ENCODE peak calls at places on chromosome 10, in four cellular contexts. W is GM12864, H is colonic mucosa, E is astrocyte of the spinal cord. T is an unnamed sample.

GRCh38 chr10:18767981-18768380 is 108.8 kb downstream of the ARL5B start:
- DNase-seq in W (no peak), H (no peak), E (no peak), T (no peak)

GRCh38 chr10:12846718-12847117 is 154.8 kb downstream of the CCDC3 start:
- DNase-seq in W (no peak), H (peak; percentile 16), E (no peak), T (no peak)

GRCh38 chr10:31413325-31413724 is 94.3 kb downstream of the ZEB1 start:
- DNase-seq in W (no peak), H (no peak), E (no peak), T (peak; percentile 7)

GRCh38 chr10:85791846-85792532 is 574.6 kb downstream of the GRID1 start:
- DNase-seq in W (no peak), H (no peak), E (peak; percentile 1), T (no peak)

GRCh38 chr10:91614254-91614624 is 18.6 kb downstream of the PPP1R3C start:
- DNase-seq in W (no peak), H (no peak), E (peak; percentile 86), T (no peak)

GRCh38 chr10:49651917-49652316 is 27.5 kb upstream of the C10orf53 start:
- DNase-seq in W (no peak), H (no peak), E (no peak), T (no peak)

GRCh38 chr10:21500578-21500910 is 24.9 kb downstream of the SKIDA1 start:
- DNase-seq in W (no peak), H (no peak), E (no peak), T (no peak)

GRCh38 chr10:29691564-29692064 is 56.8 kb upstream of the SVIL start:
- DNase-seq in W (no peak), H (no peak), E (peak; percentile 65), T (no peak)

GRCh38 chr10:110556993-110557601 is 10.4 kb upstream of the SMC3 start:
- DNase-seq in W (no peak), H (peak; percentile 41), E (peak; percentile 42), T (peak; percentile 43)

GRCh38 chr10:60044221-60044620 is 137.9 kb upstream of the CCDC6 start:
- DNase-seq in W (no peak), H (no peak), E (peak; percentile 13), T (no peak)

GRCh38 chr10:71840177-71840711 is 10.8 kb downstream of the PSAP start:
- DNase-seq in W (no peak), H (peak; percentile 58), E (peak; percentile 94), T (no peak)

GRCh38 chr10:90417056-90417455 is 440.8 kb downstream of the HTR7 start:
- DNase-seq in W (no peak), H (no peak), E (peak; percentile 72), T (no peak)

GRCh38 chr10:105391670-105392331 is 750.7 kb downstream of the SORCS3 start:
- DNase-seq in W (no peak), H (no peak), E (no peak), T (no peak)

GRCh38 chr10:43943825-43944360 is 295.2 kb upstream of the ZNF32 start:
- DNase-seq in W (no peak), H (no peak), E (no peak), T (no peak)

GRCh38 chr10:6542999-6543430 is 37.1 kb downstream of the PRKCQ start:
- DNase-seq in W (no peak), H (no peak), E (no peak), T (no peak)

GRCh38 chr10:126598009-126598408 is 72.5 kb downstream of the C10orf90 start:
- DNase-seq in W (no peak), H (peak; percentile 33), E (peak; percentile 50), T (peak; percentile 20)

GRCh38 chr10:53886325-53887300 is 914.4 kb downstream of the PCDH15 start:
- DNase-seq in W (no peak), H (peak; percentile 31), E (no peak), T (no peak)

GRCh38 chr10:122128357-122128756 is 139.4 kb downstream of the TACC2 start:
- DNase-seq in W (no peak), H (no peak), E (peak; percentile 39), T (no peak)
- TF ChIP-seq CTCF in W (no peak), H (no peak), E (peak; percentile 3), T (no peak)

GRCh38 chr10:73887038-73888015 is 13.0 kb upstream of the CAMK2G start:
- DNase-seq in W (no peak), H (peak; percentile 66), E (peak; percentile 94), T (no peak)
- TF ChIP-seq CTCF in W (no peak), H (no peak), E (no peak), T (no peak)

GRCh38 chr10:96513686-96514551 is at the start of gene TLL2:
- DNase-seq in W (no peak), H (peak; percentile 87), E (peak; percentile 93), T (peak; percentile 89)
- TF ChIP-seq CTCF in W (peak; percentile 45), H (peak; percentile 50), E (peak; percentile 64), T (peak; percentile 53)

DNA sequence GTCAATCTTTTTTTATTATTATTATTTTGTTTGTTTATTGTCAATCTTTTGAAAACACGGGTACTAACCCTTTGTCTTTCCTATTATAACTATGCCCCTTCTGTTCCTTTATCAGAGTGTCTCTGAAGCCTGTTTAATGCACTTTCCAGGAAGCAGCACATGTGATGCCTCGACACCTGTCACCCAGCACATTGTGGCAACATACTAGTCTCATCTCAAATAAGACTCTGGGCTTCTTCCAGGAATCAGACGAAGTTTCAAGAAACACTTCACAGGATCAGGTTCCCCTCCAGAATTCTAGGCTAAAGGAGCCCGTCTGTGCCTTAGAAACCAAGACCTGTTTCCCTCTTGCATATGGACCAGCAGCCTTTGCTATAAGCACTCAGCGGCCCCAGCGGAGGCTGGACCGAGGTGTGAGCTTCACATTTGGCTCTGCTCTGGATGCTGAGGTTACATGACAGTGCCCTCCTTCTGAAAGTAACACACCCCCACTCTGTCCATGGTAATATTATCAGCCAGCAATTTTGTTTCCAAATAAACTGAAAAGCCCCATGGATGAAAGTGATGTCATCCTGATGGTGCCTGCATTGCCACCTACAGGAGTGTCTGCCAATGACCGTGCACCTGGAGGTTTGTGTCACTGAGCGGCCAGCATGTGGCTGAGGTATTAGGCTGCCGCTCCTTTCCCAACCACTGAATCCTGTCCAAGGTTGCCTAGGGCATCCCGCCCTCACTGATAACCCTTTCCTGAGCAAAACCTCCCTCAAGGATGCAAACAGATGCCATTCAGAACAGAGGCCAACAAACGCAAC is 38.1 kb downstream of the MKI67 start:
- DNase-seq in W (no peak), H (no peak), E (no peak), T (no peak)
- TF ChIP-seq CTCF in W (peak; percentile 12), H (no peak), E (peak; percentile 15), T (no peak)

GRCh38 chr10:23693398-23693797 is 254.5 kb downstream of the OTUD1 start:
- DNase-seq in W (no peak), H (no peak), E (no peak), T (no peak)

GRCh38 chr10:23694921-23695824 is 256.3 kb downstream of the OTUD1 start:
- DNase-seq in W (no peak), H (no peak), E (no peak), T (no peak)

GRCh38 chr10:23693895-23694294 is 255.0 kb downstream of the OTUD1 start:
- DNase-seq in W (no peak), H (no peak), E (no peak), T (no peak)

GRCh38 chr10:23695825-23696420 is 257.0 kb downstream of the OTUD1 start:
- DNase-seq in W (no peak), H (no peak), E (no peak), T (no peak)

DNA sequence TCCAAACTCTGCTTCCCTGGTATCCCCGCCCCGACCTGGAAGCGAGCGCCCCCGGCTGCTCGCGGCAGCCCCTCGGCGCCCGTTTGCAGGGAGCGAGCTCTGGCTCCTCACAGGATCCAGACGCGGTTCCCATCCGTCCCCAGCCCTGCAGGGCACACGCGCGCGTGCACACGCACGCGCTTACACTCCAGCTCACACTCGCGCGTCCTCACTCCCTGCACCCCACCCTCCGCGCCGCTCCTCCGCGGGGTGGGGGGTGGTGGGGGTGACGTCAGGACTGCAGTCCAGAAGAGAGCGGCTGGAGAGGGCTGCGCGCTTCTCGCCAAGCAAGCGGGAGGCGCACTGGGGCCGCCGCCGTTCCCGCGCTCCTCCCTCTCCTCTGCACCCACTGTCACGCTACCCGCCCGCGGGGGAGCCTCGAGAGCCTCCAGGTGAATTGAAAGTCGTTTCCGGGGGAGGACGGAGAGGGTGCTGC is 255.6 kb downstream of the OTUD1 start:
- DNase-seq in W (no peak), H (no peak), E (peak; percentile 1), T (no peak)
- TF ChIP-seq CTCF in W (no peak), H (no peak), E (no peak), T (no peak)